ENCODE peak calls at places on chromosomes 6 and 20, in eight cellular contexts. W, Z, K, G, L, X, V and H are unnamed samples.

GRCh38 chr20:59017493-59018231 is 1.6 kb upstream of the TUBB1 start:
- DNase-seq in W (no peak), Z (no peak), K (no peak), G (no peak), L (peak; percentile 12), X (no peak), V (no peak), H (no peak)

GRCh38 chr20:59403261-59403961 is 103.0 kb downstream of the EDN3 start:
- DNase-seq in W (no peak), Z (peak; percentile 45), K (peak; percentile 35), G (peak; percentile 53), L (peak; percentile 72), X (peak; percentile 39), V (no peak), H (no peak)

GRCh38 chr6:21111399-21111725 is 482.2 kb upstream of the SOX4 start:
- DNase-seq in W (peak; percentile 21), Z (no peak), K (no peak), G (peak; percentile 65), L (no peak), X (no peak), V (peak; percentile 1), H (no peak)

GRCh38 chr6:121838842-121839241 is 403.4 kb downstream of the GJA1 start:
- DNase-seq in W (no peak), Z (no peak), K (peak; percentile 75), G (no peak), L (no peak), X (no peak), V (peak; percentile 38), H (no peak)

GRCh38 chr6:94501546-94501945 is 1075.8 kb upstream of the MANEA start:
- DNase-seq in W (no peak), Z (no peak), K (no peak), G (no peak), L (no peak), X (no peak), V (no peak), H (no peak)

GRCh38 chr20:61588356-61589054 is 336.4 kb downstream of the CDH4 start:
- DNase-seq in W (no peak), Z (no peak), K (peak; percentile 19), G (peak; percentile 59), L (no peak), X (no peak), V (peak; percentile 69), H (no peak)

GRCh38 chr6:33620584-33621395 is at the start of gene ITPR3:
- DNase-seq in W (peak; percentile 37), Z (peak; percentile 68), K (peak; percentile 69), G (peak; percentile 43), L (peak; percentile 70), X (peak; percentile 56), V (peak; percentile 27), H (no peak)

GRCh38 chr6:144580771-144581170 is 295.6 kb downstream of the UTRN start:
- DNase-seq in W (no peak), Z (no peak), K (no peak), G (no peak), L (no peak), X (no peak), V (no peak), H (no peak)

DNA sequence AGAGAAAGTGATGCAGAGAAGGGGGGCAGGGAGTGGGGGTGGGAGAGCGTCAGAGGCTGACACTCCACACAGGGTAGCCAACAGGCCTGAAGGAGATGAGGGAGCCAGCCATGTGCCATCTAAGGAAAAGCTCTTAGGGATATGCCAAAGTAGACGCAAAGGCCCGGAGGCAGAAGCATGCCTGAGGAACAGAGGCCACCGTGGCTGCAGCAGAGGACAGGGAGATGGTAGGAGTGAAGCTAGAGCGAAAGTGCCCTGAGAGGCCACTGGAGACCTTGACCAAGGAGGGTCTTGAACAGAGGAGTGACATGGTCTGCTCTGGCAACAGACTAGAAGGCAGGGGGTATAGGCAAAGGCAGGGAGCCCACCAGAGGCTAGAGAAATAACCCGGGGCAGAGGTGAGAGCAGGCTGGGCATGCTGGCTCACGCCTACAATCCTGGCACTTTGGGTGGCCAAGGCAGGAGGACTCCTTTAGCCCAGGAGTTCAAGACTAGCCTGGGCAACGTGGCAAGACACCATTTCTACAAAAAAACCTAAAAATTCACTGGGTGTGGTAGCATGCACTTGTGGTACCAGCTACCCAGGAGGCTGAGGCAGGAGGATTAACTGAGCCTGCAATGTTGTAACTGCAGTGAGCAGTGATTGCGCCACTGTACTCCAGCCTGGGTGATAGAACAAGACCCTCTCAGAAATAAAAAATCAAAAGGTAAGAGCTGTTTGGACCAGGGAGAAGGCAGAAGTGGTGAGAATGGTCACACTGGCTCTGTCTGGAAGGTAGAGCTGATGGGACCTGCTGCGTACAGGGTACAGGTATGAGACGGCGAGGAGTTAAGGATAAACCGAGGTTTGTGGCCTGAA is 6.3 kb downstream of the RRBP1 start:
- DNase-seq in W (no peak), Z (no peak), K (peak; percentile 11), G (no peak), L (no peak), X (no peak), V (no peak), H (no peak)
- H3K27ac ChIP-seq in W (no peak overlapping the region), Z (no peak overlapping the region), K (no peak overlapping the region), G (no peak overlapping the region), L (peak overlapping the region; percentile 35), X (no peak overlapping the region), V (peak overlapping the region; percentile 46), H (peak overlapping the region; percentile 72)

GRCh38 chr6:10426781-10427279 is 12.0 kb upstream of the TFAP2A start:
- DNase-seq in W (no peak), Z (no peak), K (no peak), G (no peak), L (no peak), X (no peak), V (no peak), H (no peak)

GRCh38 chr6:10424005-10424404 is 9.1 kb upstream of the TFAP2A start:
- DNase-seq in W (no peak), Z (no peak), K (no peak), G (peak; percentile 78), L (no peak), X (no peak), V (no peak), H (no peak)

GRCh38 chr6:10425973-10426780 is 11.3 kb upstream of the TFAP2A start:
- DNase-seq in W (no peak), Z (peak; percentile 35), K (no peak), G (peak; percentile 84), L (peak; percentile 44), X (no peak), V (no peak), H (no peak)

GRCh38 chr6:10422282-10423034 is 7.6 kb upstream of the TFAP2A start:
- DNase-seq in W (no peak), Z (no peak), K (no peak), G (no peak), L (no peak), X (no peak), V (no peak), H (no peak)

DNA sequence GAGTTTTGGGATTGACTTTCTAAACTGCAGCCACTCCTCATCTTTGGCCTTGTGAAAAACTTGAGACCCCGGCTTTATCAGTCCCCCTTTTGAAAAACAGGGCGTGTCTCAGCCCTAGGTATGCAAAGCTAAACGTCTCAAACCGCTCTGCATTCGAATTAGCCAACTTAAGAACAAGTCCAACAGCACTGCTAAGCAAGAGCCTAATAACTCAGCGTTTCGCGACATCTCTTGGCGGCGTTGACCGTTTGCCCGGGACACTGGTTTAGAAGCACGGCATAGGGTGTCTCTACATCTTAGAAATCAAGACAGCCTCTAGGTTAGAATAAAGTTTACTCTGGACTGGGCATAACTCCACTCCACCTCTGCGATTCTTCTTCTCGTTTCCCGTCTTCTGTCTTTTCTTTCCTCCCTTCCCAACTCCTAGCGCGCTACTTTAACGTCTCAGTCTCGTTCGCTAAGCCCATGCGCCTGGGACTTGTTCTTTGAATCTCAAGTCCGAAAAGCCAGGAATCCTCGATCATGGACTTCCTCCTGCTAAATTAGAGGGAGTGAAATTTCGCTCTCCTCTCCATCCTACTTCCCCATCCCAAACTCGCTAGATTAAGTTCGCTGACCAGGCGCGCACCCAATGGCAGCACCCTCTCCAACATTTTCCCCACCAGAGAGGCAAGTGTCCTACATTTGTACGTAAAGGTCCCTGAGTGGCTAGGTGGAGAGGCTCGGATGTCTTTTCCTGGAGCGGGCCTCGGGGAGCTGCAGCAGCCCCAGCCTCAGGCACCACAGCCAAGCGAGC is 10.5 kb upstream of the TFAP2A start:
- DNase-seq in W (no peak), Z (no peak), K (no peak), G (peak; percentile 70), L (no peak), X (no peak), V (no peak), H (no peak)
- H3K27me3 ChIP-seq in W (no peaks in the 10 kb centered on the region), Z (no peaks in the 10 kb centered on the region), K (peaks cover 34% of the 10 kb centered on the region), G (peaks cover 42% of the 10 kb centered on the region), L (peaks cover 64% of the 10 kb centered on the region), X (peaks cover 52% of the 10 kb centered on the region), V (peaks cover 56% of the 10 kb centered on the region), H (peaks cover 18% of the 10 kb centered on the region)

DNA sequence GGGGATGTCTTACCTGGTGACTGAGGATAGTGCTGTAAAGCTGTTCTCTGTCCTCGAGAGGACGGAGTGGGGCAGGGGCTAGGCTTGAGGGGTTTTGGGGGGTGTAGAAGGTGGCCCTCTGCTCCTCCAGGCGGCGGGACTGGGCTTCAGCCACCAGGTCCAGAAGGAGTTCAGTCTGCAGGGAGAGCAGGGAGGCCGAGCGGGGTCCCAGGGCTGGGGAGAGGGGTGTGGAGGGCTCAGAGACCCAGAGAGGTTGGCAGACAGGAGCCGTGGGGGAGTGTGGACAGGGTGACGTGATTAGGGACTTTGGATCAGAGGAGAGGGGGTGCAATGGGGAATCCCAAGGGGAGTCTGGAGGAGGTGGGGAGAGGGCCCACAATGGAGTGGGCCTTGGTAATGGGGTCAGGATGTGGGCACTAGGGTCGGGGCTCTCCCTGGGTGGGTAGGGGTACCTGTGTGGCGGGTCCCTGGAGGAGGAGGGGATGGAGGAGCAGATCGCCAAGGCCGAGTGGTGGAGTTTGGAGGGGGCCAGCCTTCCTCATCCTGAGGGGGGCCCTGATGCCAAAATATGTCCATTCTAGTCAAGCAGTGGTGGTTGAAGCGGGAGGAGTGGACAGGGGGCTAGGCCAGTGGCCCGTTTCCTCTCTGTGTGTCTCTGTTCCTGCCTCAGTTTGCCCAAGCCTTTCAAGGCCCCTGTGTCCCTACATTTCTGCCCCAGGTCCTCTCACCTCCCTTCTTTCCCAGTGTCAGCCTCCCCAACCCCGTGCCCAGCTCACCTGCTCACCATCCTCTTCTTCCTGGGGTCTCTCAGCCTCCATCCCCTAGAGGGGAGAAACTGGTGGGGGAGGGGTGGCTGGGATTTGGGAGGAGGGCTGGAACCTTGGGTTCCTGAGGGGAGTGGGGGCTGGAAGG is 491 bp downstream of the GPSM3 start:
- DNase-seq in W (no peak), Z (no peak), K (peak; percentile 43), G (no peak), L (peak; percentile 46), X (no peak), V (no peak), H (no peak)
- H3K27ac ChIP-seq in W (no peak overlapping the region), Z (peak overlapping the region; percentile 48), K (peak overlapping the region; percentile 95), G (no peak overlapping the region), L (peak overlapping the region; percentile 71), X (peak overlapping the region; percentile 98), V (peak overlapping the region; percentile 77), H (peak overlapping the region; percentile 80)

GRCh38 chr20:53990768-53991472 is 79.5 kb downstream of the BCAS1 start:
- DNase-seq in W (no peak), Z (no peak), K (no peak), G (no peak), L (no peak), X (no peak), V (no peak), H (no peak)

GRCh38 chr20:53986037-53986436 is 84.4 kb downstream of the BCAS1 start:
- DNase-seq in W (no peak), Z (no peak), K (no peak), G (no peak), L (no peak), X (no peak), V (no peak), H (no peak)

GRCh38 chr20:53989401-53989800 is 81.0 kb downstream of the BCAS1 start:
- DNase-seq in W (no peak), Z (no peak), K (no peak), G (no peak), L (no peak), X (no peak), V (no peak), H (no peak)

GRCh38 chr20:53993310-53993709 is 77.1 kb downstream of the BCAS1 start:
- DNase-seq in W (no peak), Z (no peak), K (no peak), G (no peak), L (no peak), X (no peak), V (no peak), H (no peak)

DNA sequence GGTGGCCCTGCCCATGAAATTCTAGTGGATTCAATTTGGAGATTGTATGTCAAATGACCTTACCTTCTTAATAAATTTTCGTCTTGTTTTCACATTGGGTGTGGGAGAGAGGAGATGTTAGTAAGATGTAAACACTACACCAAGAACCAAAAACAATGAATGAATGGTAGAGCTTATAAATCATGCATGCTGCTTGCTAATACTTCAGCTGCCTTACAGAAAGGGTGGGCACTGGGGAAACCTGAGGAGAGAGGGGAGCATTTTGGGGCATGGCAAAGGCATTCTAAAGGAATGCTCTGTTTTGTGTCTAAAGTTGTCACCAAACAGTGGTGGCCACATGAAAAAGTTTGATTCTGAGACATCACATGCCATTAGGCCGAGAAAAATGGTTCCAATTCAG is 80.4 kb downstream of the BCAS1 start:
- DNase-seq in W (no peak), Z (no peak), K (no peak), G (no peak), L (no peak), X (no peak), V (no peak), H (no peak)
- H3K27me3 ChIP-seq in W (peaks cover 2% of the 10 kb centered on the region), Z (no peaks in the 10 kb centered on the region), K (no peaks in the 10 kb centered on the region), G (no peaks in the 10 kb centered on the region), L (peaks cover 12% of the 10 kb centered on the region), X (no peaks in the 10 kb centered on the region), V (no peaks in the 10 kb centered on the region), H (no peaks in the 10 kb centered on the region)